ENCODE peak calls at places on chromosomes 6 and 20, in ten cellular contexts. I is activated CD4-positive, alpha-beta memory T cell treated with anti-CD3 and anti-CD28 coated beads for 36 hours; W is activated CD8-positive, alpha-beta T cell treated with anti-CD3 and anti-CD28 coated beads, Interleukin-2, amount 10 ng/mL, durations not matched to agents 7 days and 5 days; F is stimulated activated CD4-positive, alpha-beta T cell treated with anti-CD3 and anti-CD28 coated beads, TNF-alpha, amount 100 ng/mL, for 1 hour; J is adrenal gland; N is astrocyte of the spinal cord; D is AG08396; Z is ELF-1; M is stimulated activated CD8-positive, alpha-beta memory T cell treated with anti-CD3 and anti-CD28 coated beads, Interleukin-7, amount 100 ng/mL, for 4 hours; G is nucleus accumbens. O is an unnamed sample.

GRCh38 chr6:22025468-22026159 is 271.2 kb downstream of the PRL start:
- DNase-seq in I (no peak), W (peak), F (no peak), J (peak), N (peak), D (peak), Z (peak), M (no peak), G (no peak), O (peak)

GRCh38 chr20:25538838-25539665 is 46.3 kb downstream of the NINL start:
- DNase-seq in I (no peak), W (no peak), F (no peak), J (no peak), N (no peak), D (no peak), Z (no peak), M (no peak), G (no peak), O (no peak)

GRCh38 chr20:38861071-38861401 is 55.5 kb downstream of the PPP1R16B start:
- DNase-seq in I (no peak), W (no peak), F (no peak), J (no peak), N (no peak), D (no peak), Z (no peak), M (no peak), G (no peak), O (no peak)

GRCh38 chr6:69349776-69350175 is 447.0 kb downstream of the LMBRD1 start:
- DNase-seq in I (no peak), W (no peak), F (no peak), J (no peak), N (no peak), D (peak), Z (no peak), M (no peak), G (peak), O (no peak)

GRCh38 chr20:10713161-10713560 is 39.4 kb upstream of the JAG1 start:
- DNase-seq in I (no peak), W (no peak), F (no peak), J (no peak), N (no peak), D (no peak), Z (no peak), M (no peak), G (no peak), O (no peak)

GRCh38 chr6:125872259-125872921 is 81.6 kb downstream of the NCOA7 start:
- DNase-seq in I (no peak), W (no peak), F (no peak), J (no peak), N (no peak), D (no peak), Z (no peak), M (no peak), G (no peak), O (peak)

GRCh38 chr20:59993736-59994484 is 35.7 kb downstream of the CDH26 start:
- DNase-seq in I (no peak), W (peak), F (no peak), J (no peak), N (no peak), D (no peak), Z (peak), M (no peak), G (no peak), O (no peak)

GRCh38 chr6:25181923-25182322 is 97.3 kb upstream of the CARMIL1 start:
- DNase-seq in I (no peak), W (no peak), F (no peak), J (no peak), N (no peak), D (no peak), Z (no peak), M (no peak), G (no peak), O (peak)

GRCh38 chr6:37699138-37699766 is 1.6 kb upstream of the MDGA1 start:
- DNase-seq in I (peak), W (peak), F (no peak), J (no peak), N (no peak), D (no peak), Z (no peak), M (peak), G (no peak), O (no peak)

GRCh38 chr6:68082086-68082485 is 553.0 kb upstream of the ADGRB3 start:
- DNase-seq in I (no peak), W (no peak), F (no peak), J (no peak), N (peak), D (no peak), Z (no peak), M (no peak), G (no peak), O (no peak)

GRCh38 chr6:37516076-37516919 is 16.6 kb upstream of the CCDC167 start:
- DNase-seq in I (peak), W (peak), F (peak), J (peak), N (peak), D (no peak), Z (peak), M (peak), G (peak), O (no peak)

GRCh38 chr6:105509506-105510331 is 106.8 kb upstream of the PREP start:
- DNase-seq in I (no peak), W (no peak), F (no peak), J (no peak), N (no peak), D (no peak), Z (peak), M (no peak), G (no peak), O (peak)

GRCh38 chr6:152648090-152648489 is 10.9 kb upstream of the SYNE1 start:
- DNase-seq in I (no peak), W (no peak), F (no peak), J (no peak), N (no peak), D (peak), Z (no peak), M (no peak), G (no peak), O (peak)

O was measured in IMR-90.